ENCODE peak calls at places on chromosomes 3 and 15, in ten cellular contexts. K is right atrium auricular region, G is left lung, Z is mammary epithelial cell, C is MM.1S, S is heart right ventricle, Q is Panc1, W is Peyer's patch, V is psoas muscle, O is kidney epithelial cell. I is an unnamed sample. For H3K36me3, the result is how much of the 10 kb centered on the place peaks cover.

GRCh38 chr3:11631822-11632221 is 11.9 kb downstream of the VGLL4 start:
- DNase-seq in K (no peak), G (no peak), Z (no peak), C (no peak), S (no peak), Q (no peak), W (no peak), V (no peak), O (no peak), I (no peak)

GRCh38 chr15:78047631-78048409 is 29.7 kb downstream of the TBC1D2B start:
- DNase-seq in K (no peak), G (no peak), Z (no peak), C (no peak), S (peak), Q (no peak), W (no peak), V (no peak), O (no peak), I (no peak)

GRCh38 chr15:31263751-31264533 is 62.7 kb upstream of the KLF13 start:
- DNase-seq in K (peak), G (peak), Z (peak), C (peak), S (peak), Q (no peak), W (peak), V (peak), O (peak), I (peak)

GRCh38 chr3:172153335-172153861 is 114.0 kb downstream of the FNDC3B start:
- DNase-seq in K (peak), G (peak), Z (peak), C (no peak), S (peak), Q (peak), W (peak), V (peak), O (peak), I (peak)

GRCh38 chr3:20574746-20575145 is 388.7 kb upstream of the SGO1 start:
- DNase-seq in K (no peak), G (no peak), Z (peak), C (no peak), S (peak), Q (no peak), W (no peak), V (no peak), O (peak), I (peak)

GRCh38 chr3:170225166-170225565 is 2.9 kb downstream of the PRKCI start:
- DNase-seq in K (no peak), G (no peak), Z (no peak), C (no peak), S (no peak), Q (no peak), W (no peak), V (no peak), O (no peak), I (peak)

GRCh38 chr15:58330836-58331561 is 100.8 kb upstream of the LIPC start:
- DNase-seq in K (no peak), G (no peak), Z (no peak), C (no peak), S (no peak), Q (no peak), W (no peak), V (no peak), O (no peak), I (no peak)

GRCh38 chr3:67335813-67336212 is 318.6 kb downstream of the SUCLG2 start:
- DNase-seq in K (no peak), G (no peak), Z (no peak), C (no peak), S (no peak), Q (no peak), W (no peak), V (no peak), O (peak), I (no peak)

GRCh38 chr3:172043233-172043632 is 3.9 kb downstream of the FNDC3B start:
- DNase-seq in K (no peak), G (no peak), Z (no peak), C (no peak), S (no peak), Q (no peak), W (no peak), V (no peak), O (no peak), I (no peak)

GRCh38 chr3:66037330-66037985 is 1.3 kb downstream of the MAGI1 start:
- DNase-seq in K (peak), G (peak), Z (peak), C (peak), S (peak), Q (no peak), W (peak), V (peak), O (no peak), I (peak)

GRCh38 chr3:15292765-15293522 is 39.4 kb downstream of the SH3BP5 start:
- DNase-seq in K (peak), G (no peak), Z (no peak), C (no peak), S (peak), Q (no peak), W (no peak), V (peak), O (no peak), I (no peak)

GRCh38 chr15:65743637-65744252 is 48.3 kb downstream of the DENND4A start:
- DNase-seq in K (no peak), G (no peak), Z (no peak), C (no peak), S (no peak), Q (no peak), W (no peak), V (no peak), O (no peak), I (no peak)

GRCh38 chr3:53254810-53255359 is 937 bp downstream of the TKT start:
- DNase-seq in K (no peak), G (peak), Z (peak), C (peak), S (peak), Q (no peak), W (peak), V (peak), O (no peak), I (peak)

GRCh38 chr3:167228135-167228534 is 152.0 kb downstream of the ZBBX start:
- DNase-seq in K (no peak), G (no peak), Z (no peak), C (no peak), S (no peak), Q (no peak), W (no peak), V (no peak), O (peak), I (peak)

GRCh38 chr3:66095295-66096001 is 56.7 kb upstream of the MAGI1 start:
- DNase-seq in K (no peak), G (no peak), Z (no peak), C (no peak), S (no peak), Q (no peak), W (no peak), V (no peak), O (no peak), I (no peak)

GRCh38 chr3:69710153-69710977 is 28.9 kb upstream of the MITF start:
- DNase-seq in K (no peak), G (no peak), Z (no peak), C (no peak), S (no peak), Q (no peak), W (no peak), V (no peak), O (no peak), I (peak)

GRCh38 chr3:15317164-15317477 is 15.3 kb downstream of the SH3BP5 start:
- DNase-seq in K (peak), G (no peak), Z (no peak), C (no peak), S (no peak), Q (no peak), W (no peak), V (peak), O (no peak), I (no peak)

GRCh38 chr15:71261934-71262333 is 146.7 kb downstream of the THSD4 start:
- DNase-seq in K (no peak), G (no peak), Z (no peak), C (no peak), S (no peak), Q (no peak), W (no peak), V (no peak), O (no peak), I (no peak)

GRCh38 chr15:66389859-66390382 is 3.2 kb downstream of the MAP2K1 start:
- DNase-seq in K (no peak), G (no peak), Z (peak), C (no peak), S (no peak), Q (no peak), W (no peak), V (no peak), O (no peak), I (peak)

GRCh38 chr15:68512578-68512977 is 66.2 kb upstream of the CORO2B start:
- DNase-seq in K (no peak), G (no peak), Z (no peak), C (no peak), S (no peak), Q (no peak), W (no peak), V (no peak), O (no peak), I (no peak)

GRCh38 chr3:44039006-44039405 is 202.7 kb upstream of the TOPAZ1 start:
- DNase-seq in K (no peak), G (no peak), Z (peak), C (no peak), S (no peak), Q (no peak), W (no peak), V (no peak), O (no peak), I (peak)

GRCh38 chr15:80607288-80607980 is 87.7 kb upstream of the ABHD17C start:
- DNase-seq in K (peak), G (no peak), Z (no peak), C (no peak), S (no peak), Q (no peak), W (no peak), V (no peak), O (no peak), I (no peak)

GRCh38 chr3:180980612-180981011 is 8.9 kb downstream of the DNAJC19 start:
- DNase-seq in K (no peak), G (no peak), Z (no peak), C (no peak), S (no peak), Q (no peak), W (no peak), V (no peak), O (no peak), I (no peak)

GRCh38 chr15:62270216-62270921 is 105.3 kb upstream of the C2CD4B start:
- DNase-seq in K (no peak), G (no peak), Z (no peak), C (no peak), S (no peak), Q (no peak), W (no peak), V (no peak), O (no peak), I (no peak)

GRCh38 chr3:159007331-159007730 is 205.5 kb downstream of the MFSD1 start:
- DNase-seq in K (no peak), G (no peak), Z (no peak), C (no peak), S (no peak), Q (no peak), W (no peak), V (no peak), O (no peak), I (no peak)

GRCh38 chr3:44125882-44126281 is 115.8 kb upstream of the TOPAZ1 start:
- DNase-seq in K (no peak), G (no peak), Z (no peak), C (no peak), S (no peak), Q (no peak), W (no peak), V (no peak), O (no peak), I (peak)

DNA sequence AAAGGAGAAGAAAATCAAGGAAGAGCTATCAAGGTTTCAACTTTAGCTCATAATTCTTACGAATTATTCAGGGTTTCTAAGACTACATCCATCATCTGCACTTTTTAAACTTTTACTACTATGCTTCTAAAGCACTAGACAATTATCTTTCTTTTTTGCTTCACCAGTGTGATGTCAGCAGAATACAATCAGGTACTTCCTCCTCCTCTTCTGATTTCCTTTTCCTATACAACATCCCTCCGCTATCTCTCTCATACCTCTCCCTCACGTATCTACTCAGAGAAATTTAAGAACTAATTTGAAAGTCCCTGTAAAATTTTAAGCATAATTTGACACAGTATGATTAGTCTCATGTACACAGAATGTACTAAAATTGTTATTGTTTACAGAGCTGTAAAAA is 47.3 kb upstream of the USP50 start:
- DNase-seq in K (no peak), G (no peak), Z (no peak), C (no peak), S (no peak), Q (no peak), W (no peak), V (no peak), O (no peak), I (no peak)
- H3K36me3 ChIP-seq in K (half or more), G (half or more), Z (under half), C (under half), S (half or more), Q (under half), W (under half), V (under half), O (under half), I (under half)

GRCh38 chr3:49110780-49111179 is 6.2 kb upstream of the QARS1 start:
- DNase-seq in K (no peak), G (peak), Z (no peak), C (no peak), S (no peak), Q (no peak), W (no peak), V (no peak), O (no peak), I (no peak)

GRCh38 chr3:49112262-49112661 is 7.7 kb upstream of the QARS1 start:
- DNase-seq in K (no peak), G (no peak), Z (no peak), C (no peak), S (no peak), Q (no peak), W (no peak), V (no peak), O (no peak), I (no peak)

GRCh38 chr3:49108346-49108745 is 3.8 kb upstream of the QARS1 start:
- DNase-seq in K (no peak), G (peak), Z (no peak), C (no peak), S (no peak), Q (no peak), W (no peak), V (no peak), O (no peak), I (no peak)

GRCh38 chr3:49111347-49111746 is 6.8 kb upstream of the QARS1 start:
- DNase-seq in K (no peak), G (no peak), Z (no peak), C (no peak), S (no peak), Q (no peak), W (no peak), V (no peak), O (no peak), I (no peak)
- TF ChIP-seq CTCF in K (no peak), G (no peak), Z (no peak), C (no peak), S (no peak), Q (no peak), W (no peak), V (no peak), O (no peak), I (no peak)

DNA sequence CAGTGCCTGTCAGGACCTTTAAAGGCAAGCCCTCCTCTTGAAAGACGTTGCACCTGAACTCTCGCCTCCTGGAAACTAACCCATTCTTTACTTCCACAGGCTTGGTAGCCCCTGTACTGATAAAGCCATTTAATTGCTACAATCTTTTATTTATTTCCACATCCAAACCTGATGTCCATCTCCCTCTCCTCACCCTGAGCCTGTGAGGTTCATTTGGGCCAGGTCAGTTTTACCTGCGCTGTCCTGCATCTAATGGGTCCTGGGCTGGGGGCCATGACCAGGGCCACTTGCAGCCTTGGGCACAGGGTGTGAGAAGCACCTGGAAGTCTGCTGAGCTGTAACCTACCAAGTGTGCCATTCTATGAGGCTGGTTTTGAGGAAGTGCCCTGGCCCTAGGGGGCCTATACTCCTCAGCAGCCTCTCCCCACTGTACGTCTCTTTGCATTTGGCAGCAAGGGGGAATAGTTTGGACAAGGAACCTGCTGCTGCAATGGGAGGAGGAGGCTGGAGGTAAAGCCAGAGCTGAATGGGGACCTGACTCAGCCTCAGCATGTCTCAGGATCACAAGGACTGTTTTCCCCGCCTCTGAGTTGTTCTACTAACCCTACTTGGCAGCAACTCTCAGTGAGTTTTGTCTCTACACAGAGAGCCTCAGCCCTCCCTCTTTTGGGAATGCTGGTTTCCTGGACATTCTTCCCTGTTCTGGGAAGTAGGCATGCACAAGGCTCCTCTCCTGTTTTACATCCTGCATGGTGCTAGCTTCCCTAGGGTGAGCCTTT is 53.8 kb downstream of the WDR76 start:
- DNase-seq in K (no peak), G (no peak), Z (no peak), C (no peak), S (no peak), Q (no peak), W (no peak), V (no peak), O (no peak), I (no peak)
- H3K36me3 ChIP-seq in K (under half), G (under half), Z (under half), C (under half), S (under half), Q (under half), W (under half), V (under half), O (under half), I (under half)

DNA sequence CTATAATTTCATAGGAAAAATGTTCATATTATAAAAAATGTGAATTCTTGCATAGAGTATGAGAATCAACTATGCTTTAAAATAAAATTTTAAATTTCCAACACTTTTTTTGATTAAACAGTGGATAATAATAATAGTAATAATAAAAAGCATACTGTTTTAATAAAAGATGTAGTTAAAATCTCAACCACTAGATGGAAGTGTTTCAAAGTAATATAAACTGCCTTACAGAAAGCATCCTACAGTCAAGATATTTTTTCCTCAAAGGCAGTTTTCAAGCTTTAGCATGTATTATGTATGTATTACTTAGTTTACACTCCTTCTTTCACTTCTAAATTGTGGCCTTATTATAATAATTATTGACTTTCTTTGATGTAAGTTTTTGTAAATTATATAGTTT is 217.5 kb downstream of the CHL1 start:
- DNase-seq in K (no peak), G (no peak), Z (no peak), C (no peak), S (no peak), Q (no peak), W (no peak), V (no peak), O (no peak), I (peak)
- TF ChIP-seq CTCF in K (no peak), G (no peak), Z (peak), C (peak), S (peak), Q (no peak), W (no peak), V (peak), O (peak), I (peak)